ENCODE peak calls at places on chromosomes 3 and 15, in four cellular contexts. E, M, K and O are unnamed samples.

GRCh38 chr15:67097893-67098740 is 32.7 kb downstream of the SMAD3 start:
- DNase-seq in E (no peak), M (no peak), K (no peak), O (peak)

GRCh38 chr3:151047636-151048035 is 37.8 kb upstream of the MED12L start:
- DNase-seq in E (no peak), M (no peak), K (peak), O (peak)

GRCh38 chr15:68224546-68225250 is 4.8 kb downstream of the CLN6 start:
- DNase-seq in M (no peak), E (peak), K (peak), O (no peak)

GRCh38 chr3:18071833-18072232 is 329.4 kb upstream of the TBC1D5 start:
- DNase-seq in M (peak), K (no peak), E (no peak), O (no peak)

GRCh38 chr3:127887321-127887720 is 27.7 kb upstream of the KBTBD12 start:
- DNase-seq in E (no peak), K (no peak), M (peak), O (peak)

GRCh38 chr15:49492151-49492550 is 69.1 kb downstream of the FGF7 start:
- DNase-seq in E (no peak), M (no peak), K (no peak), O (no peak)

GRCh38 chr3:104101736-104102135 is 1265.0 kb upstream of the ALCAM start:
- DNase-seq in M (peak), E (no peak), K (no peak), O (peak)

GRCh38 chr15:81256916-81257315 is 60.2 kb downstream of the IL16 start:
- DNase-seq in K (no peak), M (peak), E (no peak), O (peak)

GRCh38 chr15:100124936-100125626 is 216.7 kb downstream of the ADAMTS17 start:
- DNase-seq in K (no peak), M (no peak), E (no peak), O (no peak)

GRCh38 chr3:138381950-138382715 is 33.8 kb downstream of the MRAS start:
- DNase-seq in E (no peak), M (no peak), K (no peak), O (peak)

GRCh38 chr3:180391001-180391400 is 211.0 kb upstream of the TTC14 start:
- DNase-seq in E (no peak), M (no peak), K (no peak), O (no peak)

GRCh38 chr3:174769171-174769570 is 90.0 kb upstream of the NAALADL2 start:
- DNase-seq in K (no peak), M (peak), E (no peak), O (no peak)

GRCh38 chr3:174767406-174767805 is 91.7 kb upstream of the NAALADL2 start:
- DNase-seq in M (no peak), K (no peak), E (no peak), O (no peak)

DNA sequence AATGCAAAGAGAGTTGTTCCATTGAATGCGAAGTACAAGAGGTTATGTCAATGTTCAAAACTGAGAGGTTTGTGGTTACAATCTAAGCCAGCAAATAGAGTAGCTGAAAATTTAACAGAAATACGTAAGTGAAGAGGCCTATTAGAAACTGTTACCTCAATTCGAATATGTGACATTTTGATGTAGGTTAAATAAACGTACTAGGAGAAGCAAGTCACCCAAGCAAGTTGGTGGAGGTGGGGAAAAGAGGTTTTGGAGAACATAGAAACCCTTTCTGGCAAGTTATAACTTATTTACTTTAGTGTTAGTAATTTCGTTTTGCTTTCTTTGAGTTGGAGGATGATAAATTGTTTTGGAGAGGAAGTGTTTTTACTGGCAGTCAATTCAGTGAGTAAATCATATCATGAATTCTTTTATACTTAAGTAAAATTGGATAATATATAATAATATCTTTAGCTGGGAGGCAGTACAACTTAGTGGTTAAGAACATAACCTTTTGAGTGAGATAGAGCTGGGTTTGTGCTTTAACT is 91.2 kb upstream of the NAALADL2 start:
- DNase-seq in K (no peak), M (peak), E (no peak), O (peak)
- H2AFZ ChIP-seq in K (peak), M (peak), E (no peak), O (peak)

GRCh38 chr3:141792495-141792894 is 29.3 kb downstream of the GRK7 start:
- DNase-seq in M (no peak), K (no peak), E (no peak), O (no peak)
- H2AFZ ChIP-seq in M (no peak), K (no peak), E (no peak), O (no peak)

DNA sequence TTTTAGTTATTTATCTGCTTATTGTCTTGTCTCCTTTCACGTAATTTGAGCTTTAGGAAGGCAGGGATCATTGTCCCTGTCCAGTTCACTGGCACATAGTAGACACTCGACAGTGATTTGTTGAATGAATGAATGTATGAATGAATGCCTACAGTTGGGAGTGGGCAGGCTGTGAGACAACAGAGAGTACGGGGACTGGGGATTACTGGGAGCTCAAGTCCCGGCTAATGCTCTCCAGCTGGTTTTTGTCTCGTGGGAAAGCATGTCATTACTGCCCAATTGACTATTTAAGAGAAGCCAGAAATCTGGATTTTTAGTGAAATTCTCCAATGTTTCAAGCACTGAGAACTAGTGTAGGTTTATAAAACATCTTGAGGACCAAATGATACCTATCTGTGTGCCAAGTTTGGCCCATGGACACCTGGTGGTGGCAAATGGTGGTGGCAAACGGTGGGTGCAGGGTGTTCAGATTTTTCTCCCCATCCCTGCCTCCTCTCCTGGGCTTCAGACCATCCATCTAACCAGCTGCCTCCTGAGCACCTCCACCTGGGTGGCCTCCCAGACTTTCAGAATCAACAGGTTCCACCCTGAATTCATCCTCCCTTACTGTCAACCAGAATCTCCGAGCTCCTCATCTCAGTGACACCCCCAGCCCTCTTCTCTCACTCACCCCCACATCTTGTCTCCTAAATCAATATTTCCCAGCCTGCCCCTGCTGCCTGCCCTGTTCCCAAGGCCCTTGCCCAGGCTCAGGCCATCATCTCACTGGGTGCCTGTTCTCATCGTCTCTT is 36.2 kb upstream of the TRH start:
- DNase-seq in M (no peak), K (no peak), E (no peak), O (no peak)
- H2AFZ ChIP-seq in M (no peak), K (no peak), E (no peak), O (no peak)

DNA sequence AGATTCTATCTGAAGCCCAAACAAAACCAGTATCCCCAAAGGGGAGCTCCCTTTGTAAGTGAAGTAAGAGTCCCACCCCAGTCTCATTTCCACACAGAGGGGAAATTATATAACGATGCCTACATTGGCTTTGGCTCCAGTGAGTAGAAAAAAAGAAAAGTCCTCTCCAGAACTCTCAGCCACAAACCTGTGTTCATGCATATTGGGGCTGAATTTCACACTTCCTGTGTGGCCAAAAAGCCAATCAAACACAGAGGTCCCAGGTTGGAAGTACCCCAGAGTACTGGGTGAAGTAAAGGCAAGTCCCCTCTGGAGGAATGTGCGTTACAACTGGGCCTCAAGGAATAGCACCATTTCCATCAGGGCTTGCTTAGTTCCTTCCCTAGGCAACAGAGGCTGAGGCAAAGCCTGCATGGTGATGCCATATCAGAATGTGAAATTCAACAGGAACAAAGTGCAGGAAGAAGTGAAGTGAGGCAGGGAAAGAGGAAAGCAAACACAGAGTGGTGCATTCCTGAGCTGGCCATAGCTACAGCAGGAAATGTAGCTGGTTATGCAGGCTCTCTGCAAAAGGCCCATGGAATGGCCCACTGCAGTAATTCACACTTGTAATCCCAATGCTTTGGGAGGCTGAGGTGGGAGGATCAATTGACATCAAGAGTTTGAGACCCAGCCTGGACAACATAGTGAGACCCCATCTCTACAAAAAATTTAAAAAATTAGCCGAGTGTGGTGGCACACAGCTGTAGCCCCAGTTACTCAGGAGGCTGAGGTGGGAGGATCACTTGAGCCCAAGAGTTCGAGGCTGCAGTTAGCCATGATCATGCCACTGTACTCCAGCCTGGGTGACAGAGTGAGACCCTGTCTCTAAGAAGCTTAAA is 16.6 kb upstream of the CX3CR1 start:
- DNase-seq in M (no peak), E (no peak), K (peak), O (no peak)
- H2AFZ ChIP-seq in M (no peak), E (no peak), K (no peak), O (no peak)

GRCh38 chr3:12253521-12253920 is 35.3 kb upstream of the PPARG start:
- DNase-seq in K (no peak), E (no peak), M (no peak), O (no peak)
- H2AFZ ChIP-seq in K (no peak), E (no peak), M (peak), O (no peak)

GRCh38 chr15:64110945-64111678 is 15.3 kb downstream of the SNX1 start:
- DNase-seq in M (no peak), E (peak), K (no peak), O (no peak)
- H2AFZ ChIP-seq in M (no peak), E (no peak), K (no peak), O (no peak)